ENCODE peak calls at places on chromosomes 6 and 20, in eight cellular contexts. O, L, X, Q, Z, H, F and A are unnamed samples.

GRCh38 chr20:41030536-41031242 is 2.1 kb downstream of the TOP1 start:
- DNase-seq in O (no peak), L (no peak), X (no peak), Q (peak), Z (no peak), H (peak), F (no peak), A (no peak)

GRCh38 chr6:32060966-32061655 is 22.9 kb downstream of the CYP21A2 start:
- DNase-seq in O (no peak), L (no peak), X (peak), Q (no peak), Z (no peak), H (no peak), F (no peak), A (no peak)

GRCh38 chr20:36573798-36574277 is 441 bp downstream of the TGIF2 start:
- DNase-seq in O (peak), L (no peak), X (peak), Q (peak), Z (peak), H (peak), F (no peak), A (no peak)

GRCh38 chr6:141395443-141396008 is 737.2 kb upstream of the GJE1 start:
- DNase-seq in O (no peak), L (no peak), X (no peak), Q (no peak), Z (no peak), H (no peak), F (no peak), A (no peak)

GRCh38 chr6:37794825-37795224 is 24.7 kb upstream of the ZFAND3 start:
- DNase-seq in O (no peak), L (no peak), X (no peak), Q (peak), Z (no peak), H (peak), F (no peak), A (no peak)

GRCh38 chr6:68196645-68197044 is 438.4 kb upstream of the ADGRB3 start:
- DNase-seq in O (peak), L (no peak), X (peak), Q (peak), Z (no peak), H (peak), F (no peak), A (no peak)

GRCh38 chr20:25035924-25036323 is 22.0 kb downstream of the ACSS1 start:
- DNase-seq in O (no peak), L (no peak), X (no peak), Q (no peak), Z (no peak), H (no peak), F (no peak), A (no peak)

GRCh38 chr6:105211831-105212230 is 32.0 kb upstream of the POPDC3 start:
- DNase-seq in O (no peak), L (no peak), X (no peak), Q (peak), Z (no peak), H (peak), F (no peak), A (no peak)

GRCh38 chr6:159761135-159761872 is 541 bp upstream of the ACAT2 start:
- DNase-seq in O (peak), L (peak), X (peak), Q (peak), Z (no peak), H (peak), F (no peak), A (peak)

GRCh38 chr6:24325978-24326377 is 31.9 kb downstream of the DCDC2 start:
- DNase-seq in O (no peak), L (no peak), X (no peak), Q (no peak), Z (no peak), H (no peak), F (no peak), A (no peak)

GRCh38 chr20:43691928-43692524 is 25.1 kb downstream of the MYBL2 start:
- DNase-seq in O (peak), L (no peak), X (peak), Q (peak), Z (peak), H (peak), F (no peak), A (peak)

GRCh38 chr6:81812416-81812815 is 59.9 kb upstream of the TENT5A start:
- DNase-seq in O (no peak), L (no peak), X (no peak), Q (no peak), Z (peak), H (no peak), F (no peak), A (no peak)

GRCh38 chr6:33592595-33593413 is 12.7 kb upstream of the BAK1 start:
- DNase-seq in O (no peak), L (no peak), X (no peak), Q (no peak), Z (no peak), H (no peak), F (no peak), A (peak)

GRCh38 chr20:50259705-50260479 is 69.3 kb downstream of the CEBPB start:
- DNase-seq in O (no peak), L (no peak), X (no peak), Q (no peak), Z (no peak), H (no peak), F (no peak), A (no peak)

GRCh38 chr6:90811596-90812226 is 224.8 kb upstream of the MAP3K7 start:
- DNase-seq in O (no peak), L (no peak), X (no peak), Q (no peak), Z (no peak), H (no peak), F (no peak), A (peak)